ENCODE peak calls at places on chromosome 21, in seven cellular contexts. H is osteocyte, S is SK-MEL-5, G is smooth muscle cell of the brain vasculature, W is nephron progenitor cell, Z is astrocyte of the cerebellum, K is NCI-H1436. T is an unnamed sample.

GRCh38 chr21:39441502-39442475 is 3.8 kb downstream of the LCA5L start:
- DNase-seq in H (no peak), S (peak), G (peak), W (peak), Z (peak), K (no peak), T (peak)

GRCh38 chr21:45979651-45980050 is 1.9 kb upstream of the COL6A1 start:
- DNase-seq in H (no peak), S (no peak), G (no peak), W (peak), Z (no peak), K (no peak), T (no peak)

GRCh38 chr21:44920694-44921604 is at the start of gene ITGB2:
- DNase-seq in H (no peak), S (no peak), G (no peak), W (no peak), Z (no peak), K (no peak), T (no peak)

GRCh38 chr21:14116080-14116481 is 94.7 kb downstream of the LIPI start:
- DNase-seq in H (no peak), S (no peak), G (no peak), W (no peak), Z (no peak), K (no peak), T (no peak)

GRCh38 chr21:44930543-44930981 is 9.3 kb upstream of the SLX9 start:
- DNase-seq in H (no peak), S (no peak), G (no peak), W (no peak), Z (no peak), K (no peak), T (no peak)

GRCh38 chr21:44750675-44751025 is 39.3 kb upstream of the TSPEAR start:
- DNase-seq in H (no peak), S (no peak), G (no peak), W (no peak), Z (no peak), K (no peak), T (no peak)

GRCh38 chr21:34942911-34943310 is 106.2 kb downstream of the RUNX1 start:
- DNase-seq in H (no peak), S (no peak), G (no peak), W (peak), Z (no peak), K (no peak), T (no peak)

GRCh38 chr21:45545691-45546531 is 3.7 kb upstream of the SLC19A1 start:
- DNase-seq in H (no peak), S (no peak), G (no peak), W (no peak), Z (no peak), K (no peak), T (no peak)

GRCh38 chr21:36385909-36386642 is 884 bp downstream of the CHAF1B start:
- DNase-seq in H (no peak), S (no peak), G (no peak), W (no peak), Z (no peak), K (no peak), T (no peak)

GRCh38 chr21:33028271-33028670 is 2.5 kb downstream of the OLIG2 start:
- DNase-seq in H (no peak), S (no peak), G (no peak), W (no peak), Z (no peak), K (no peak), T (no peak)

GRCh38 chr21:32184485-32184884 is 94.4 kb downstream of the MIS18A start:
- DNase-seq in H (no peak), S (no peak), G (no peak), W (no peak), Z (no peak), K (no peak), T (peak)

GRCh38 chr21:29334717-29335428 is 36.2 kb downstream of the BACH1 start:
- DNase-seq in H (no peak), S (no peak), G (no peak), W (no peak), Z (peak), K (no peak), T (no peak)

GRCh38 chr21:45554477-45555175 is 12.4 kb upstream of the SLC19A1 start:
- DNase-seq in H (peak), S (peak), G (no peak), W (peak), Z (no peak), K (peak), T (peak)

GRCh38 chr21:45833437-45833836 is 148.1 kb upstream of the COL6A1 start:
- DNase-seq in H (peak), S (no peak), G (no peak), W (no peak), Z (no peak), K (no peak), T (no peak)

T was measured in COR-L47.